ENCODE peak calls at places on chromosomes 6 and 20, in five cellular contexts. M is GM12878, S is H1, F is HEK293T, O is HepG2. Y is an unnamed sample.

GRCh38 chr20:16098890-16099639 is 474.2 kb downstream of the KIF16B start:
- DNase-seq in M (no peak), S (no peak), F (no peak), O (peak), Y (no peak)

GRCh38 chr6:81787313-81788068 is 35.0 kb upstream of the TENT5A start:
- DNase-seq in M (no peak), S (no peak), F (no peak), O (peak), Y (no peak)

GRCh38 chr6:62923728-62924127 is 287.5 kb upstream of the FKBP1C start:
- DNase-seq in M (no peak), S (no peak), F (no peak), O (no peak), Y (no peak)

GRCh38 chr20:49559411-49560081 is 8.4 kb downstream of the PTGIS start:
- DNase-seq in M (no peak), S (no peak), F (no peak), O (no peak), Y (no peak)

GRCh38 chr20:20343886-20344381 is 24.0 kb upstream of the INSM1 start:
- DNase-seq in M (no peak), S (no peak), F (no peak), O (no peak), Y (no peak)

GRCh38 chr6:168071620-168072019 is 7.4 kb downstream of the FRMD1 start:
- DNase-seq in M (no peak), S (peak), F (peak), O (peak), Y (no peak)

GRCh38 chr6:53492860-53493634 is 51.9 kb downstream of the GCLC start:
- DNase-seq in M (no peak), S (peak), F (peak), O (peak), Y (no peak)

GRCh38 chr6:111521497-111522275 is 38.7 kb upstream of the REV3L start:
- DNase-seq in M (no peak), S (no peak), F (no peak), O (no peak), Y (no peak)

GRCh38 chr6:116536216-116536621 is 9.3 kb downstream of the TRAPPC3L start:
- DNase-seq in M (no peak), S (no peak), F (peak), O (peak), Y (no peak)

GRCh38 chr6:73041051-73041450 is 184.2 kb downstream of the KHDC1L start:
- DNase-seq in M (no peak), S (no peak), F (no peak), O (no peak), Y (no peak)

GRCh38 chr6:121305957-121306607 is 28.2 kb downstream of the TBC1D32 start:
- DNase-seq in M (no peak), S (no peak), F (peak), O (peak), Y (peak)

GRCh38 chr6:96522469-96523009 is 933 bp downstream of the UFL1 start:
- DNase-seq in M (no peak), S (no peak), F (peak), O (peak), Y (no peak)

GRCh38 chr6:163860194-163861081 is 445.9 kb downstream of the QKI start:
- DNase-seq in M (no peak), S (no peak), F (no peak), O (no peak), Y (no peak)

GRCh38 chr20:20706285-20706684 is 6.2 kb downstream of the RALGAPA2 start:
- DNase-seq in M (no peak), S (no peak), F (no peak), O (peak), Y (no peak)

GRCh38 chr6:64084201-64084663 is 448.6 kb downstream of the PHF3 start:
- DNase-seq in M (no peak), S (no peak), F (no peak), O (peak), Y (no peak)

GRCh38 chr6:157113389-157113788 is 209.9 kb downstream of the TMEM242 start:
- DNase-seq in M (no peak), S (no peak), F (no peak), O (no peak), Y (no peak)

GRCh38 chr20:8855315-8855714 is 213.6 kb upstream of the PLCB4 start:
- DNase-seq in M (no peak), S (no peak), F (no peak), O (no peak), Y (no peak)

GRCh38 chr6:13848553-13849150 is 34.3 kb upstream of the MCUR1 start:
- DNase-seq in M (no peak), S (peak), F (no peak), O (no peak), Y (no peak)

GRCh38 chr6:149499066-149499465 is 14.3 kb upstream of the ZC3H12D start:
- DNase-seq in M (no peak), S (no peak), F (no peak), O (peak), Y (no peak)

GRCh38 chr6:134381926-134382325 is 64.0 kb upstream of the SGK1 start:
- DNase-seq in M (no peak), S (no peak), F (no peak), O (no peak), Y (no peak)

GRCh38 chr20:19071442-19071717 is 141.1 kb upstream of the SLC24A3 start:
- DNase-seq in M (peak), S (no peak), F (no peak), O (no peak), Y (no peak)

GRCh38 chr20:18705490-18705889 is 108.1 kb upstream of the SCP2D1 start:
- DNase-seq in M (no peak), S (no peak), F (no peak), O (no peak), Y (no peak)

GRCh38 chr6:71123051-71123450 is 165.6 kb upstream of the OGFRL1 start:
- DNase-seq in M (no peak), S (no peak), F (no peak), O (no peak), Y (no peak)

GRCh38 chr6:34549056-34549803 is 6.9 kb downstream of the SPDEF start:
- DNase-seq in M (no peak), S (no peak), F (no peak), O (no peak), Y (no peak)

GRCh38 chr20:50242548-50242862 is 51.9 kb downstream of the CEBPB start:
- DNase-seq in M (no peak), S (no peak), F (no peak), O (no peak), Y (no peak)

GRCh38 chr6:107667790-107668189 is 156.3 kb downstream of the SCML4 start:
- DNase-seq in M (no peak), S (no peak), F (no peak), O (no peak), Y (no peak)

GRCh38 chr6:36029464-36029863 is 1.9 kb downstream of the MAPK14 start:
- DNase-seq in M (no peak), S (no peak), F (no peak), O (peak), Y (no peak)

GRCh38 chr20:38658879-38659612 is 57.4 kb downstream of the ARHGAP40 start:
- DNase-seq in M (no peak), S (peak), F (peak), O (peak), Y (peak)

GRCh38 chr6:142842423-142843261 is 102.3 kb downstream of the HIVEP2 start:
- DNase-seq in M (peak), S (no peak), F (no peak), O (peak), Y (no peak)

GRCh38 chr6:5344038-5344437 is 82.7 kb downstream of the FARS2 start:
- DNase-seq in M (no peak), S (no peak), F (no peak), O (no peak), Y (no peak)

GRCh38 chr20:44900231-44900854 is 9.5 kb upstream of the PABPC1L start:
- DNase-seq in M (no peak), S (no peak), F (no peak), O (no peak), Y (no peak)

GRCh38 chr20:50575869-50576720 is 65.9 kb downstream of the PTPN1 start:
- DNase-seq in M (no peak), S (peak), F (peak), O (peak), Y (peak)

GRCh38 chr20:57622201-57622570 is 2.0 kb upstream of the ZBP1 start:
- DNase-seq in M (no peak), S (no peak), F (no peak), O (no peak), Y (no peak)

GRCh38 chr20:57620274-57620990 is at the start of gene ZBP1:
- DNase-seq in M (peak), S (peak), F (no peak), O (no peak), Y (no peak)

GRCh38 chr20:57620999-57621398 is 773 bp upstream of the ZBP1 start:
- DNase-seq in M (no peak), S (peak), F (no peak), O (no peak), Y (no peak)

GRCh38 chr20:57622579-57623381 is 2.6 kb upstream of the ZBP1 start:
- DNase-seq in M (no peak), S (peak), F (peak), O (peak), Y (peak)

DNA sequence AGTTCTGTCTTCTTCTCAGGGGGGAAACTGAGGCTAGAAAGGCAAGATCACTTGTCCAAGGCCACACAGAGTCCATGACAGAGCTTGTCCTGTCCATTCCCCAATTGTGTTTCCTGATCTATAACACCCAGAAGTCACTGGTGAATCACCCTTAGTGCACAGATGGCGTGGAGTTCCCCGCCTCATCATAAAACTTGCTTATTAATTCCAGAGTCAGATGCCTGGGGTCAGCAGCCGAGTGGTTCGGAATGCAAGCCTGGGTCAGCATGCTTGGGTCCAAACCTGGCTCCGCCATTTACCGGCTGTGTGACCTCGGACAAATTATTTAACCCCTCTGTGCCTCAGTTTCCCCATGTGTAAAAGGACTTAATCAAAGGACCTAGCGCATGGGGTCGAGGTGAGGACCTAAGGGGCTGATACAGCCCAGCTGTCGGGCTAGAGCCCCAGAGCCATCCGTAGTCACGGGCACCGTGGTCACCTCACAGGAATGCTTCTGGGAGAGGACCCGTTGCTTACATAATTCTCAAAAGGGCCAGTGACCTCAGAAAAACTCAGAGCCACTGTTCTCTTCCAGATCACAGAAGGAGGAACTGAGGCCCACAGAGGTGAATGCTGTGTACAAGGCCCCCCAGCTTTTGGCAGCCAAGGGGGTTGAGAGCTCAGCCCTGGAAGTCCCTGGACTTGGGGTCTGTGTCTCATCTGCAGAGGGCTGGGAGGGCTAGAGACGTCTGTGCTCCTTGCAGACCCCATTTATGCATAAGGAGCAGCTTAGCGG is 1.4 kb upstream of the ZBP1 start:
- DNase-seq in M (no peak), S (peak), F (no peak), O (no peak), Y (no peak)
- TF ChIP-seq SUZ12 in M (no peak), S (no peak), F (no peak), O (no peak), Y (no peak)

GRCh38 chr6:43052842-43053544 is 658 bp downstream of the CUL7 start:
- DNase-seq in M (no peak), S (no peak), F (peak), O (no peak), Y (no peak)
- TF ChIP-seq SUZ12 in M (no peak), S (no peak), F (no peak), O (no peak), Y (no peak)

DNA sequence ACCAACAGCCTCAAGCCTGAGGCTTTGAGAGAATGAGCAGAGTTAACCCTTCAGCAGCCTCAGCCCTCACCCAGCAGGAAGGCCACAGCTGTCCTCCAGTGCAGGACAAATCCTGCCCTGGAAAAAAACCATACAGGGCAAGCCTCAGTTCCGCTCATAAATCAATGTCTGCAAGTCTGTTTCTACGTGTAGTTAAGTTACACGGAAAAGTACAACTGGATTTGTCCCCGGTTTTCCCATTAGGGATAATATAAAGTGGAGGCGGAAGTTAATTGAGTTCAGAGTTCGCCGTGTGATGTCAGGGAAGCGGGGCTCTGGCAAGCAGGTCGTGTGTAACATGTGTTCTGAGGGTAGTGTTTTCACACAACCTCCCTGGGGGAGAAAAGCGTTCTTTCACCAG is 44.2 kb upstream of the EYA2 start:
- DNase-seq in M (no peak), S (no peak), F (no peak), O (no peak), Y (no peak)
- TF ChIP-seq SUZ12 in M (no peak), S (no peak), F (no peak), O (no peak), Y (no peak)

DNA sequence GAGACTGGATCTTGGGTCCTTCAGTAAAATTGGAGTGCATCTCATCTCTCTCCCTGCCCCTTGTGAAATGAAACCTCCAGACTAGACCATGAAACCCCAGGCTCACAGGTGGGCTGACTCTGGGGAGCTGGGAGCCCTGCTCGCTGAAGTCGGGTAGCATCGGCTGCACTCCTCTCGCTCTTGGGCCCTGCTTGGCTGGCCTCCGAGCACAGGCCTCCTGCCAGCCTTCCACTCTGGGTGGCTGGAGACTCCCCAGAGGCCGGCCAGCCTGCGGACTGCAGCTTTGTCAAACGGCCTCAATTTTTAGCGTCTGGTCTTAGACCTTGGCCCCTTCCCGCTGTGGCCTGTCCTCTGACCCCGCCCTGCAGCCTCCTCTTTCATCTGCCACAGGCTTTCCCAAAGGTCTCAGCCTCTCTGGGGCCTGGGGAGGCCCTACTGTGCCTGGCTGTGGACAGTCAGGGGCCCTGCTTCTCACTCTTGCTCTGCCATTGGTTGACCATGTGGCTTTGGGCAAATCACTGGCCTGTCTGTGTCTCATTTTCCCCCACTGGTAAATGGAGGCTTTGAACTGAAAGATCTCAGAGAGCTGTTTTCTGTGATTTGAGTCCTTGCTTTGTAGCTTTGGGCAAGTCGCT is 45.1 kb downstream of the SRC start:
- DNase-seq in M (no peak), S (no peak), F (no peak), O (peak), Y (no peak)
- TF ChIP-seq SUZ12 in M (no peak), S (no peak), F (no peak), O (no peak), Y (no peak)

DNA sequence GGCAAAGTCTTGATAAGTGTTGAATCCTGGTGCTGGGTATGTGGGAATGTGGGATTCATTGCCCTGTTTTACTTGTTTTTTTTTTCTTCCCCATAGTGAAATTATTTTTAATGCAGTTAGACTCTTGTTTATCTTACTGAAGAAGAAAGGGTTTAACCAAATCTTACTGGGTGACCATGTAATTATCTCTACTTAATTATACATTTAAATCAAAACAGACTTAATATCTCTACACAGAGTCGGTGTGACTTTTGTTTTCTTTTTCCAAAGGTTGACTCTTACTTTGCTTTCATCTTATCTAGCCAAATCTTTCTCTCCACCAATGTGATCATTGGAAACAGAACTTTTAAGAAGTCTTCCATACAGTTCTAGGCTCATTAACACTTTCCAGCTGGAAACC is 67.7 kb upstream of the DYNLRB1 start:
- DNase-seq in M (no peak), S (no peak), F (no peak), O (no peak), Y (no peak)
- TF ChIP-seq SUZ12 in M (no peak), S (no peak), F (no peak), O (no peak), Y (no peak)

GRCh38 chr6:154650351-154650750 is 82.9 kb upstream of the SCAF8 start:
- DNase-seq in M (no peak), S (no peak), F (no peak), O (no peak), Y (no peak)

GRCh38 chr6:154651656-154652055 is 81.6 kb upstream of the SCAF8 start:
- DNase-seq in M (no peak), S (no peak), F (no peak), O (no peak), Y (no peak)

GRCh38 chr6:154653385-154653784 is 79.8 kb upstream of the SCAF8 start:
- DNase-seq in M (no peak), S (no peak), F (no peak), O (no peak), Y (no peak)

GRCh38 chr6:154648776-154649175 is 84.4 kb upstream of the SCAF8 start:
- DNase-seq in M (no peak), S (no peak), F (no peak), O (no peak), Y (no peak)

DNA sequence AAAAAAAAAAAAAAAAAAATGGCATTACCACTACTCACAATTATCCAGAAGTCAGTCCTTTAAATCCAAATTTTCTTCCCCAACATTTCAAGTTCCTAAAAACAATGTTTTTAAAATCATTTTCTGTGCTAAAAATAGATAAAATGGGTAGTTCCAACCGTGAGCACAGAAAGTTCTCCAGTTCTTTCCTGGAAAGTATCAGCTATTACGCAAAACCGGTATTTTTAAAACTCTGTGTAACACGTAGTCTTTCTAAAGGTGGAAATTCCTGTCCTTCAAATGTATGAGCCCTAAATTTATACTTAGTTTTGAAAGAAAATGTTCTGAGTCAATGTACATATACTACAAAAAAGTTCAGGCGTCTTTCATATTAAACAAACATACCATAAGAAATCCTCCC is 83.5 kb upstream of the SCAF8 start:
- DNase-seq in M (no peak), S (no peak), F (no peak), O (no peak), Y (no peak)
- TF ChIP-seq SUZ12 in M (no peak), S (no peak), F (no peak), O (no peak), Y (no peak)

GRCh38 chr6:129705212-129705611 is 4.8 kb downstream of the ARHGAP18 start:
- DNase-seq in M (no peak), S (no peak), F (no peak), O (no peak), Y (no peak)

GRCh38 chr6:129699661-129700060 is 10.3 kb downstream of the ARHGAP18 start:
- DNase-seq in M (no peak), S (no peak), F (no peak), O (no peak), Y (no peak)

GRCh38 chr6:129704708-129705107 is 5.3 kb downstream of the ARHGAP18 start:
- DNase-seq in M (no peak), S (no peak), F (no peak), O (no peak), Y (no peak)

GRCh38 chr6:129700666-129701065 is 9.3 kb downstream of the ARHGAP18 start:
- DNase-seq in M (no peak), S (no peak), F (no peak), O (no peak), Y (no peak)

GRCh38 chr6:129701721-129702455 is 8.1 kb downstream of the ARHGAP18 start:
- DNase-seq in M (no peak), S (no peak), F (no peak), O (no peak), Y (no peak)
- TF ChIP-seq SUZ12 in M (no peak), S (no peak), F (no peak), O (no peak), Y (no peak)

Y was measured in NT2/D1.